ENCODE peak calls at places on chromosomes 1 and 21, in six cellular contexts. Y is hepatic stellate cell, M is 8988T, F is T-helper 17 cell, C is NCI-H69, H is EH. Q is an unnamed sample.

GRCh38 chr1:181423301-181423918 is 59.9 kb upstream of the CACNA1E start:
- DNase-seq in Y (peak), M (no peak), F (no peak), C (peak), H (peak), Q (peak)

GRCh38 chr1:46718340-46718726 is 581 bp downstream of the EFCAB14 start:
- DNase-seq in Y (peak), M (no peak), F (no peak), C (no peak), H (peak), Q (no peak)

GRCh38 chr1:204410764-204411450 is 710 bp downstream of the PPP1R15B start:
- DNase-seq in Y (peak), M (no peak), F (no peak), C (peak), H (peak), Q (peak)

GRCh38 chr1:156616463-156616862 is 2.8 kb upstream of the HAPLN2 start:
- DNase-seq in Y (peak), M (no peak), F (no peak), C (peak), H (peak), Q (no peak)

GRCh38 chr1:31666290-31666963 is 21.8 kb upstream of the PEF1 start:
- DNase-seq in Y (peak), M (no peak), F (no peak), C (peak), H (peak), Q (peak)

GRCh38 chr1:57204091-57204490 is 219.8 kb downstream of the DAB1 start:
- DNase-seq in Y (no peak), M (no peak), F (no peak), C (no peak), H (no peak), Q (no peak)

GRCh38 chr1:67648582-67649326 is 36.2 kb upstream of the GADD45A start:
- DNase-seq in Y (no peak), M (no peak), F (no peak), C (peak), H (no peak), Q (no peak)

GRCh38 chr1:225476538-225476988 is 48.7 kb upstream of the LBR start:
- DNase-seq in Y (no peak), M (no peak), F (no peak), C (no peak), H (no peak), Q (no peak)

GRCh38 chr1:63969461-63969893 is 195.7 kb downstream of the ROR1 start:
- DNase-seq in Y (no peak), M (no peak), F (no peak), C (no peak), H (no peak), Q (no peak)

GRCh38 chr1:20343937-20344302 is 53.2 kb downstream of the VWA5B1 start:
- DNase-seq in Y (no peak), M (no peak), F (no peak), C (no peak), H (no peak), Q (no peak)

GRCh38 chr1:175833502-175833901 is 90.1 kb upstream of the TNR start:
- DNase-seq in Y (no peak), M (no peak), F (no peak), C (no peak), H (no peak), Q (no peak)

GRCh38 chr1:54927475-54928240 is 40.7 kb upstream of the DHCR24 start:
- DNase-seq in Y (no peak), M (no peak), F (no peak), C (no peak), H (peak), Q (no peak)

GRCh38 chr1:93602101-93602500 is 79.5 kb downstream of the BCAR3 start:
- DNase-seq in Y (no peak), M (no peak), F (no peak), C (no peak), H (no peak), Q (no peak)

GRCh38 chr1:168771104-168771630 is 42.2 kb upstream of the DPT start:
- DNase-seq in Y (no peak), M (no peak), F (no peak), C (no peak), H (no peak), Q (no peak)

GRCh38 chr21:45624356-45624854 is 19.1 kb upstream of the PCBP3 start:
- DNase-seq in Y (no peak), M (no peak), F (no peak), C (no peak), H (no peak), Q (no peak)

GRCh38 chr1:165288301-165289120 is 68.0 kb downstream of the LMX1A start:
- DNase-seq in Y (no peak), M (no peak), F (no peak), C (peak), H (no peak), Q (no peak)

GRCh38 chr1:149846600-149847466 is 52.5 kb upstream of the BOLA1 start:
- DNase-seq in Y (no peak), M (no peak), F (no peak), C (no peak), H (no peak), Q (no peak)

GRCh38 chr1:12518956-12519707 is 98.9 kb downstream of the DHRS3 start:
- DNase-seq in Y (no peak), M (no peak), F (no peak), C (no peak), H (peak), Q (no peak)

GRCh38 chr1:66349277-66349676 is 184.7 kb upstream of the SGIP1 start:
- DNase-seq in Y (no peak), M (no peak), F (no peak), C (no peak), H (no peak), Q (no peak)

GRCh38 chr1:209213989-209214388 is 369.5 kb upstream of the CAMK1G start:
- DNase-seq in Y (no peak), M (no peak), F (no peak), C (no peak), H (no peak), Q (no peak)

GRCh38 chr1:220425852-220426251 is 102.1 kb upstream of the MARK1 start:
- DNase-seq in Y (no peak), M (no peak), F (no peak), C (no peak), H (no peak), Q (no peak)

GRCh38 chr1:210792703-210793102 is 341.2 kb downstream of the KCNH1 start:
- DNase-seq in Y (peak), M (no peak), F (no peak), C (peak), H (peak), Q (no peak)

GRCh38 chr1:241847796-241848668 is at the start of gene EXO1:
- DNase-seq in Y (peak), M (peak), F (peak), C (peak), H (peak), Q (peak)

GRCh38 chr1:7380712-7381111 is 390.4 kb upstream of the VAMP3 start:
- DNase-seq in Y (no peak), M (no peak), F (no peak), C (no peak), H (no peak), Q (no peak)

GRCh38 chr1:119648620-119649004 is 546 bp upstream of the ZNF697 start:
- DNase-seq in Y (peak), M (no peak), F (no peak), C (no peak), H (no peak), Q (no peak)

GRCh38 chr21:43209575-43210453 is 41.0 kb downstream of the CRYAA start:
- DNase-seq in Y (peak), M (peak), F (no peak), C (no peak), H (peak), Q (no peak)

GRCh38 chr1:92910081-92910480 is 51.2 kb downstream of the DIPK1A start:
- DNase-seq in Y (no peak), M (no peak), F (no peak), C (no peak), H (no peak), Q (no peak)

GRCh38 chr1:182083851-182084486 is 22.5 kb upstream of the ZNF648 start:
- DNase-seq in Y (no peak), M (no peak), F (no peak), C (no peak), H (no peak), Q (no peak)

GRCh38 chr1:19448491-19449439 is 36.6 kb downstream of the CAPZB start:
- DNase-seq in Y (peak), M (no peak), F (no peak), C (peak), H (peak), Q (no peak)

GRCh38 chr1:192811594-192812239 is 2.9 kb downstream of the RGS2 start:
- DNase-seq in Y (no peak), M (no peak), F (no peak), C (no peak), H (no peak), Q (no peak)

GRCh38 chr1:99548924-99549605 is 96.8 kb upstream of the PALMD start:
- DNase-seq in Y (no peak), M (no peak), F (no peak), C (peak), H (peak), Q (no peak)

GRCh38 chr1:208273386-208274021 is 29.3 kb upstream of the PLXNA2 start:
- DNase-seq in Y (no peak), M (no peak), F (no peak), C (peak), H (no peak), Q (no peak)

GRCh38 chr21:42566524-42567180 is 53.0 kb downstream of the SLC37A1 start:
- DNase-seq in Y (no peak), M (no peak), F (no peak), C (no peak), H (no peak), Q (no peak)

GRCh38 chr1:26391450-26391849 is 18.9 kb upstream of the ZNF683 start:
- DNase-seq in Y (peak), M (peak), F (no peak), C (peak), H (peak), Q (peak)

GRCh38 chr1:24925082-24925779 is 4.8 kb downstream of the RUNX3 start:
- DNase-seq in Y (no peak), M (no peak), F (peak), C (no peak), H (no peak), Q (peak)

GRCh38 chr1:21262282-21263051 is 27.8 kb downstream of the ECE1 start:
- DNase-seq in Y (peak), M (no peak), F (no peak), C (no peak), H (peak), Q (no peak)

GRCh38 chr1:174995916-174996315 is 3.8 kb upstream of the CACYBP start:
- DNase-seq in Y (no peak), M (no peak), F (no peak), C (no peak), H (peak), Q (no peak)

GRCh38 chr1:32980080-32980479 is 15.5 kb upstream of the RNF19B start:
- DNase-seq in Y (no peak), M (no peak), F (no peak), C (no peak), H (no peak), Q (no peak)

GRCh38 chr1:235266325-235266724 is 61.7 kb downstream of the ARID4B start:
- DNase-seq in Y (no peak), M (no peak), F (no peak), C (peak), H (peak), Q (no peak)

GRCh38 chr1:235083589-235084323 is 44.9 kb downstream of the TOMM20 start:
- DNase-seq in Y (peak), M (peak), F (peak), C (peak), H (peak), Q (peak)